ENCODE peak calls at places on chromosomes 13 and 19, in seven cellular contexts. A is activated CD8-positive, alpha-beta memory T cell treated with anti-CD3 and anti-CD28 coated beads for 4 hours; U is hypothalamus; L is HuH-7; Z is neural progenitor cell; N is fibroblast of pulmonary artery; B is right cardiac atrium. X is an unnamed sample.
A peak's percentile ranks its signal among the peaks of the same experiment; 100 is the strongest.

GRCh38 chr19:55652311-55653078 is 2.3 kb upstream of the U2AF2 start:
- DNase-seq in A (no peak), U (no peak), L (no peak), Z (no peak), N (no peak), B (peak; percentile 75), X (peak; percentile 59)

GRCh38 chr19:42480335-42481095 is 37.8 kb upstream of the CXCL17 start:
- DNase-seq in A (peak; percentile 1), U (no peak), L (peak; percentile 35), Z (no peak), N (peak; percentile 68), B (no peak), X (no peak)

GRCh38 chr19:2578911-2579677 is 103.2 kb downstream of the GADD45B start:
- DNase-seq in A (peak; percentile 38), U (peak; percentile 74), L (peak; percentile 78), Z (peak; percentile 93), N (peak; percentile 94), B (peak; percentile 97), X (peak; percentile 93)

GRCh38 chr19:4889034-4889825 is 13.5 kb downstream of the ARRDC5 start:
- DNase-seq in A (no peak), U (no peak), L (no peak), Z (no peak), N (peak; percentile 63), B (no peak), X (no peak)

GRCh38 chr19:6678690-6679109 is 8.7 kb upstream of the TNFSF14 start:
- DNase-seq in A (peak; percentile 70), U (no peak), L (no peak), Z (no peak), N (no peak), B (no peak), X (no peak)

GRCh38 chr13:90070837-90071525 is 1276.5 kb upstream of the MIR17HG start:
- DNase-seq in A (no peak), U (no peak), L (peak; percentile 3), Z (no peak), N (no peak), B (no peak), X (no peak)

GRCh38 chr19:49555600-49556411 is 24.6 kb downstream of the NOSIP start:
- DNase-seq in A (peak; percentile 65), U (peak; percentile 34), L (peak; percentile 37), Z (peak; percentile 97), N (peak; percentile 29), B (peak; percentile 80), X (peak; percentile 54)

GRCh38 chr19:47240996-47241918 is 10.3 kb upstream of the BBC3 start:
- DNase-seq in A (peak; percentile 80), U (peak; percentile 45), L (no peak), Z (peak; percentile 74), N (peak; percentile 80), B (peak; percentile 84), X (peak; percentile 72)

GRCh38 chr19:34323433-34324204 is 41.4 kb upstream of the GPI start:
- DNase-seq in A (no peak), U (no peak), L (no peak), Z (peak; percentile 20), N (no peak), B (no peak), X (no peak)

GRCh38 chr13:54287062-54287764 is 1258.6 kb downstream of the OLFM4 start:
- DNase-seq in A (no peak), U (no peak), L (no peak), Z (no peak), N (no peak), B (peak; percentile 11), X (no peak)

GRCh38 chr13:38308736-38309135 is 40.9 kb upstream of the UFM1 start:
- DNase-seq in A (no peak), U (no peak), L (no peak), Z (no peak), N (peak; percentile 53), B (no peak), X (no peak)

GRCh38 chr13:37406031-37406430 is 192.5 kb downstream of the POSTN start:
- DNase-seq in A (no peak), U (no peak), L (no peak), Z (no peak), N (no peak), B (no peak), X (no peak)

GRCh38 chr19:42140125-42140754 is 8.0 kb upstream of the POU2F2 start:
- DNase-seq in A (no peak), U (peak; percentile 32), L (peak; percentile 74), Z (peak; percentile 90), N (peak; percentile 81), B (peak; percentile 83), X (peak; percentile 69)

GRCh38 chr19:38216785-38217746 is 7.0 kb downstream of the DPF1 start:
- DNase-seq in A (no peak), U (no peak), L (no peak), Z (no peak), N (no peak), B (no peak), X (no peak)

GRCh38 chr19:38952395-38953165 is 21.8 kb downstream of the MRPS12 start:
- DNase-seq in A (no peak), U (no peak), L (peak; percentile 83), Z (peak; percentile 54), N (peak; percentile 16), B (no peak), X (no peak)

GRCh38 chr13:66714795-66715194 is 515.3 kb downstream of the PCDH9 start:
- DNase-seq in A (no peak), U (no peak), L (peak; percentile 2), Z (no peak), N (no peak), B (no peak), X (no peak)

GRCh38 chr13:65597839-65598818 is 1632.0 kb downstream of the PCDH9 start:
- DNase-seq in A (no peak), U (no peak), L (no peak), Z (peak; percentile 4), N (peak; percentile 81), B (no peak), X (no peak)

GRCh38 chr13:113318956-113319355 is 21.9 kb downstream of the LAMP1 start:
- DNase-seq in A (no peak), U (no peak), L (no peak), Z (no peak), N (no peak), B (no peak), X (no peak)

GRCh38 chr13:113874579-113875428 is 10.9 kb upstream of the GAS6 start:
- DNase-seq in A (no peak), U (no peak), L (no peak), Z (no peak), N (no peak), B (no peak), X (no peak)

GRCh38 chr13:97434417-97435296 is 688 bp downstream of the RAP2A start:
- DNase-seq in A (peak; percentile 15), U (peak; percentile 36), L (no peak), Z (no peak), N (peak; percentile 28), B (peak; percentile 73), X (peak; percentile 52)

GRCh38 chr13:112441779-112442310 is 65.7 kb downstream of the SPACA7 start:
- DNase-seq in A (no peak), U (no peak), L (no peak), Z (no peak), N (no peak), B (no peak), X (no peak)

GRCh38 chr13:71290963-71291937 is 575.8 kb downstream of the DACH1 start:
- DNase-seq in A (peak; percentile 19), U (no peak), L (peak; percentile 14), Z (no peak), N (peak; percentile 11), B (peak; percentile 41), X (no peak)

GRCh38 chr13:50225188-50226155 is 210.2 kb downstream of the KCNRG start:
- DNase-seq in A (no peak), U (no peak), L (no peak), Z (peak; percentile 32), N (no peak), B (no peak), X (no peak)

GRCh38 chr13:106047859-106048258 is 487.6 kb downstream of the EFNB2 start:
- DNase-seq in A (no peak), U (no peak), L (no peak), Z (no peak), N (no peak), B (no peak), X (no peak)

GRCh38 chr19:58492265-58492664 is 16.1 kb downstream of the ZNF446 start:
- DNase-seq in A (no peak), U (peak; percentile 16), L (no peak), Z (no peak), N (no peak), B (no peak), X (no peak)

X was measured in left ventricle myocardium superior.